ENCODE peak calls at places on chromosome 21, in four cellular contexts. A is HCT116, J is K562, Y is GM12878. C is an unnamed sample.

GRCh38 chr21:46154955-46155513 is 345 bp downstream of the FTCD start:
- DNase-seq in J (no peak), A (no peak), Y (no peak), C (no peak)

GRCh38 chr21:19523731-19524130 is 1120.1 kb upstream of the TMPRSS15 start:
- DNase-seq in Y (no peak), J (no peak), A (no peak), C (no peak)

GRCh38 chr21:38702196-38702595 is 103.5 kb upstream of the ETS2 start:
- DNase-seq in J (no peak), Y (no peak), A (no peak), C (no peak)

GRCh38 chr21:35217504-35218060 is 168.5 kb upstream of the RUNX1 start:
- DNase-seq in J (no peak), Y (no peak), A (peak; percentile 98), C (peak; percentile 96)

GRCh38 chr21:32949701-32950100 is 76.0 kb upstream of the OLIG2 start:
- DNase-seq in Y (no peak), A (no peak), J (no peak), C (no peak)

GRCh38 chr21:37914211-37914900 is 1.9 kb downstream of the KCNJ6 start:
- DNase-seq in Y (no peak), J (peak; percentile 26), A (no peak), C (peak; percentile 34)

GRCh38 chr21:42565206-42565810 is 51.7 kb downstream of the SLC37A1 start:
- DNase-seq in A (no peak), J (no peak), Y (no peak), C (no peak)

GRCh38 chr21:21262048-21262447 is 263.8 kb downstream of the NCAM2 start:
- DNase-seq in J (no peak), A (no peak), Y (no peak), C (no peak)

GRCh38 chr21:37273440-37273839 is 6.3 kb upstream of the VPS26C start:
- DNase-seq in J (no peak), Y (no peak), A (no peak), C (no peak)

GRCh38 chr21:38794978-38795377 is 10.8 kb upstream of the ETS2 start:
- DNase-seq in Y (no peak), A (no peak), J (no peak), C (no peak)

GRCh38 chr21:29416268-29416667 is 117.5 kb downstream of the BACH1 start:
- DNase-seq in A (no peak), J (no peak), Y (no peak), C (peak; percentile 77)

GRCh38 chr21:35974801-35975200 is 85.5 kb downstream of the SETD4 start:
- DNase-seq in Y (no peak), J (no peak), A (peak; percentile 13), C (no peak)

GRCh38 chr21:21034046-21034445 is 35.8 kb downstream of the NCAM2 start:
- DNase-seq in J (no peak), A (no peak), Y (no peak), C (no peak)

GRCh38 chr21:46038871-46039397 is 57.4 kb downstream of the COL6A1 start:
- DNase-seq in Y (no peak), A (no peak), J (no peak), C (no peak)

GRCh38 chr21:38853421-38853919 is 47.7 kb downstream of the ETS2 start:
- DNase-seq in Y (no peak), J (no peak), A (peak; percentile 64), C (peak; percentile 10)

GRCh38 chr21:32414579-32415358 is 2.3 kb downstream of the EVA1C start:
- DNase-seq in A (no peak), Y (no peak), J (no peak), C (no peak)

GRCh38 chr21:17859661-17860060 is 40.5 kb upstream of the C21orf91 start:
- DNase-seq in Y (no peak), A (no peak), J (no peak), C (no peak)

GRCh38 chr21:26412831-26413329 is 160.2 kb downstream of the CYYR1 start:
- DNase-seq in J (no peak), Y (no peak), A (no peak), C (no peak)
- TF ChIP-seq JUND in J (no peak), Y (no peak), A (no peak), C (no peak)

GRCh38 chr21:14762734-14763694 is 216.9 kb upstream of the SAMSN1 start:
- DNase-seq in A (no peak), J (peak; percentile 51), Y (peak; percentile 82), C (no peak)
- TF ChIP-seq JUND in A (no peak), J (peak; percentile 63), Y (no peak), C (no peak)

DNA sequence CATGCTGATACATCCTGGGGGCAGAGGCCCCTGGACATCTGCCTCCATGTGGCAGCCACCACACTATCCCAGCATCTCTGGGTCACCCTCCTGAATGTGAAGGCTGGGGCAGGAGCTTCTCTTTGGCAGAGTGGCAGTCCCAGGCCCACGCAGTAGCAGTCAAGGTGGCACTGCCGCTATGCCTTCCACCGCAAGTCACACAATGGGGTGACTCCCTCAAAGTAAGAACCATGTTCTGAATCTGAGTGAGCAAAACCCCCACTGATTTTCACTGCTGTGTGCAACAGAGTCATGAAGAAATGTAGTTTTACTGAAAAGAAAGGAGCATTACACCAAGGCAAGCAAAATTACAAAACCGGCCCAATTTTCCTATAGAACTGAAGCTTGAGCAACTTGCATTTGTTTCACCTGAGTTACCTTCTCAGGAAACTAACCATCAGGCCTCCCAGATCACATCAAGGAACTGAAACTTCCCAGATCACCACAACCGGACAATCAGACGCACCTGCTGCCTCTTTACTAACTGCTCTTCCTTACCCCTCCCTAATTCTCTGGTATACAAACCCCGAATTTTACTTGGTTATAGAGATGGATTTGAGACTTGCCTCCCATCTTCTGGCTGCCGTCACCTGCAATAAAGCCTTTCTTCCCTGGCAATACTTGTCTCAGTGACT is 102.6 kb downstream of the PCP4 start:
- DNase-seq in J (no peak), Y (no peak), A (no peak), C (no peak)
- TF ChIP-seq JUND in J (no peak), Y (no peak), A (no peak), C (no peak)

DNA sequence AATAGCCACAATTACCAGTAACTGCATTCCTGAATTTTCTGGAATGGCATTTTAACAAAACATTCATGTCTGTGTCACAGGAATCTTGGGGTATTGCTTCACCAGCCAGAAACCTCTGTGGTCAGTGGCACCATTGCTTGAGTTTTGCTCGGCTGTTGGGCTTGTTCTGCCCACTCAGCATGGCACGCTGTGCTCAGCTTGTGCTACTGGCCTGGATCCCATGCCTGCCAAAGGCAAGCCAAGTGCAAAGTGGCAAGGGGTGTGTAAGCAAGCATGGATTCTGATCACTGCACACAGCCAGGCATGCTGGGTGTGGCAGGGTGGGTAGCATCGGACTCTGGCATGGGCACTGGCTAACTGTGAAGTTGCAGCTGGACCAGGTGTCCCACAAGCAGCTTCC is 1150.9 kb downstream of the MRPL39 start:
- DNase-seq in J (no peak), A (no peak), Y (no peak), C (no peak)
- TF ChIP-seq JUND in J (no peak), A (no peak), Y (no peak), C (no peak)

GRCh38 chr21:45016491-45017375 is 57.6 kb upstream of the ADARB1 start:
- DNase-seq in Y (no peak), J (no peak), A (no peak), C (no peak)

GRCh38 chr21:45017376-45017960 is 56.9 kb upstream of the ADARB1 start:
- DNase-seq in A (no peak), J (no peak), Y (no peak), C (no peak)

GRCh38 chr21:45014747-45015468 is 59.5 kb upstream of the ADARB1 start:
- DNase-seq in J (no peak), Y (no peak), A (no peak), C (no peak)

GRCh38 chr21:45016031-45016430 is 58.3 kb upstream of the ADARB1 start:
- DNase-seq in A (no peak), Y (no peak), J (no peak), C (no peak)

GRCh38 chr21:45015469-45015860 is 58.9 kb upstream of the ADARB1 start:
- DNase-seq in J (no peak), Y (no peak), A (no peak), C (no peak)
- TF ChIP-seq JUND in J (no peak), Y (no peak), A (no peak), C (no peak)

DNA sequence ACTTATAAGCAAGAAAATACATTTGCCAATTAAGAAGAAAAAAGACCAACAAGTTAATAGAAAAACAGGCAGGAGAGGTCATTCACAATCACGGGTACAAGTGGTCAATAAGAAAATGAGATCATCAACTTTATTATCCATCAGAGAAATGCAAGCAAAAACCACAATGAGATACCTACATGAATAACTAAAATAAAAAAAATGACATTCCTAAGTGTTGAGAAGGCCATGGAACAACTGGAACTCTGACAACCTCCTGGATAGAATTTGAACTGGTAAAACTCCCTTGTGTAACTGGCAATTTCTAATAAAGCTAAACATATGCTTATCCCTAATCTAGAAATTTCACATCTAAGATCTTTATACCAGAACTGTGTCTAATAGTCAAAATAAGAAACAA is 135.4 kb upstream of the BACE2 start:
- DNase-seq in A (no peak), Y (no peak), J (no peak), C (no peak)
- TF ChIP-seq JUND in A (no peak), Y (no peak), J (no peak), C (no peak)

GRCh38 chr21:43712268-43712942 is 6.5 kb upstream of the PDXK start:
- DNase-seq in Y (no peak), A (peak; percentile 72), J (peak; percentile 27), C (peak; percentile 92)
- TF ChIP-seq JUND in Y (no peak), A (no peak), J (peak; percentile 38), C (no peak)

DNA sequence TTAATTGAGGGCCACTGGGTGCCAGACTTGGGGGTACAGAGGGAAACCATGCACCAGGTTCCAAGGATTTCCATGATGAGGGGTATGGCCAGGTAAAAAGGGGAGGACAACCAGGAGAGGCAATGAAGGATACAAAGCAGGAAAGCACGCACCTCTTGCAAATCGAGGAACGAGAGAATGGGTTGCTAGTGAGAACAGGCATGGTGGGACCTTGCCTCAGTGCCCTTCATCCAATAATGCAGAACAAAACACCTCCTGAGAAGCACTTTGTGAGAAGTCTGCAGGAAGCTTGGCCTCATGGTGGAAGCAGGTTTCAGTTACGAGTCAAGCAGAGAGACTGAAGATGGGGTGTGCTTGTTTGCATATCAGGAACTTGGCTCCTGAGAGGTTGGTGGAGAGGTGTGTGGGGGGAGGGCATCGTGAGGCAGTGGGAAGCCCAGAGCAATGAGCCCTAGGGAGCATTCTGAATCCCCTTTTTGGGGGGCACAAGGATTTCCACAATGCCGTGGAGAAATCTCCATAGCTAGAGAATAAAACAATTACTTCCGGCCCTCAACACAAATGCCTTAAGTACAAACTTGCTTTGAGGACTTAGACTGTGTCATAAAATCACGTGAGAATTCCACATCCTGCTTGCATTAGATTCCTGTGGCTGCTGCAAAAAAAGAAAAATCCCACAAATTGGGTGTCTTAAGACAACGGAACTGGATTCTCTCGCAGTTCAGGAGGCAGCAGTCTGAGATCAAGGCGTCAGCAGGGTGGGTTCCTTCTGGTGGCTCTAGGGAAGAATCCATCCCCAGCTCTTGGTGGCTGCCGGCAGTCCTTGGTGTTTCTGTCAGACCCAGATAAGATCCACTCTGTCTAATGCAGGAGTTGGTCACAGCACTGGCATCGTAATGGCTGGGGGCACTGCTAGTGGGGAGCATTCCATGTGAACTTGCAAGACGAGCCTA is 54.9 kb upstream of the BACE2 start:
- DNase-seq in J (no peak), Y (no peak), A (no peak), C (peak; percentile 80)
- TF ChIP-seq JUND in J (no peak), Y (no peak), A (no peak), C (no peak)